ENCODE peak calls at places on chromosome 9, in nine cellular contexts. One of them, this sample, is unnamed.
A peak's percentile ranks its signal among the peaks of the same experiment; 100 is the strongest.

GRCh38 chr9:131762356-131762932 is 22.6 kb upstream of the RAPGEF1 start:
- DNase-seq in posterior cingulate gyrus: peak; percentile 73
- DNase-seq in psoas muscle: peak; percentile 87
- DNase-seq in sigmoid colon: peak; percentile 82
- DNase-seq in ureter: peak; percentile 70
- DNase-seq in H7: peak; percentile 98
- DNase-seq in MM.1S: peak; percentile 54
- DNase-seq in NCI-H1105: peak; percentile 61
- DNase-seq in foreskin fibroblast: peak; percentile 28
- DNase-seq in this sample: peak; percentile 91

GRCh38 chr9:125732562-125732961 is 14.6 kb upstream of the PBX3 start:
- DNase-seq in MM.1S: no peak
- DNase-seq in ureter: no peak
- DNase-seq in foreskin fibroblast: no peak
- DNase-seq in psoas muscle: no peak
- DNase-seq in NCI-H1105: no peak
- DNase-seq in posterior cingulate gyrus: no peak
- DNase-seq in H7: peak; percentile 46
- DNase-seq in sigmoid colon: no peak
- DNase-seq in this sample: no peak

GRCh38 chr9:106878943-106879916 is 16.3 kb downstream of the ZNF462 start:
- DNase-seq in psoas muscle: peak; percentile 76
- DNase-seq in foreskin fibroblast: peak; percentile 96
- DNase-seq in posterior cingulate gyrus: peak; percentile 61
- DNase-seq in NCI-H1105: no peak
- DNase-seq in ureter: peak; percentile 70
- DNase-seq in sigmoid colon: peak; percentile 94
- DNase-seq in H7: no peak
- DNase-seq in MM.1S: no peak
- DNase-seq in this sample: no peak

GRCh38 chr9:93954436-93955355 is at the start of gene BARX1:
- DNase-seq in H7: peak; percentile 87
- DNase-seq in NCI-H1105: no peak
- DNase-seq in ureter: no peak
- DNase-seq in MM.1S: no peak
- DNase-seq in sigmoid colon: peak; percentile 50
- DNase-seq in psoas muscle: no peak
- DNase-seq in posterior cingulate gyrus: no peak
- DNase-seq in foreskin fibroblast: no peak
- DNase-seq in this sample: peak; percentile 38

GRCh38 chr9:69223605-69224004 is 49.5 kb downstream of the TJP2 start:
- DNase-seq in MM.1S: no peak
- DNase-seq in sigmoid colon: no peak
- DNase-seq in psoas muscle: no peak
- DNase-seq in H7: peak; percentile 76
- DNase-seq in ureter: no peak
- DNase-seq in posterior cingulate gyrus: no peak
- DNase-seq in NCI-H1105: peak; percentile 12
- DNase-seq in foreskin fibroblast: peak; percentile 53
- DNase-seq in this sample: peak; percentile 69

GRCh38 chr9:111876179-111876578 is 20.4 kb upstream of the UGCG start:
- DNase-seq in psoas muscle: no peak
- DNase-seq in H7: no peak
- DNase-seq in sigmoid colon: no peak
- DNase-seq in NCI-H1105: no peak
- DNase-seq in foreskin fibroblast: no peak
- DNase-seq in MM.1S: no peak
- DNase-seq in ureter: no peak
- DNase-seq in posterior cingulate gyrus: no peak
- DNase-seq in this sample: no peak

GRCh38 chr9:114284316-114285060 is 38.4 kb upstream of the ORM1 start:
- DNase-seq in psoas muscle: peak; percentile 34
- DNase-seq in foreskin fibroblast: no peak
- DNase-seq in MM.1S: no peak
- DNase-seq in ureter: no peak
- DNase-seq in sigmoid colon: peak; percentile 49
- DNase-seq in H7: no peak
- DNase-seq in NCI-H1105: no peak
- DNase-seq in posterior cingulate gyrus: peak; percentile 14
- DNase-seq in this sample: no peak

GRCh38 chr9:126239515-126239914 is 87.1 kb upstream of the MVB12B start:
- DNase-seq in NCI-H1105: no peak
- DNase-seq in ureter: no peak
- DNase-seq in sigmoid colon: no peak
- DNase-seq in foreskin fibroblast: no peak
- DNase-seq in psoas muscle: no peak
- DNase-seq in posterior cingulate gyrus: no peak
- DNase-seq in H7: no peak
- DNase-seq in MM.1S: no peak
- DNase-seq in this sample: no peak

GRCh38 chr9:89605181-89606048 is 603 bp downstream of the GADD45G start:
- DNase-seq in posterior cingulate gyrus: peak; percentile 67
- DNase-seq in NCI-H1105: peak; percentile 28
- DNase-seq in sigmoid colon: peak; percentile 87
- DNase-seq in foreskin fibroblast: no peak
- DNase-seq in ureter: peak; percentile 74
- DNase-seq in MM.1S: peak; percentile 35
- DNase-seq in psoas muscle: peak; percentile 78
- DNase-seq in H7: peak; percentile 84
- DNase-seq in this sample: peak; percentile 31

GRCh38 chr9:10062629-10063395 is 550.0 kb downstream of the PTPRD start:
- DNase-seq in NCI-H1105: no peak
- DNase-seq in sigmoid colon: no peak
- DNase-seq in ureter: no peak
- DNase-seq in H7: no peak
- DNase-seq in psoas muscle: no peak
- DNase-seq in MM.1S: no peak
- DNase-seq in posterior cingulate gyrus: no peak
- DNase-seq in foreskin fibroblast: no peak
- DNase-seq in this sample: no peak

GRCh38 chr9:130740218-130741023 is 46.8 kb downstream of the EXOSC2 start:
- DNase-seq in psoas muscle: no peak
- DNase-seq in ureter: no peak
- DNase-seq in MM.1S: no peak
- DNase-seq in posterior cingulate gyrus: no peak
- DNase-seq in H7: no peak
- DNase-seq in foreskin fibroblast: no peak
- DNase-seq in sigmoid colon: no peak
- DNase-seq in NCI-H1105: no peak
- DNase-seq in this sample: no peak

GRCh38 chr9:121599186-121599871 is 52.1 kb upstream of the DAB2IP start:
- DNase-seq in MM.1S: no peak
- DNase-seq in psoas muscle: peak; percentile 93
- DNase-seq in posterior cingulate gyrus: peak; percentile 47
- DNase-seq in sigmoid colon: peak; percentile 90
- DNase-seq in NCI-H1105: peak; percentile 42
- DNase-seq in H7: peak; percentile 99
- DNase-seq in foreskin fibroblast: no peak
- DNase-seq in ureter: peak; percentile 80
- DNase-seq in this sample: peak; percentile 78

GRCh38 chr9:108865037-108865436 is 3.0 kb downstream of the ACTL7A start:
- DNase-seq in NCI-H1105: no peak
- DNase-seq in posterior cingulate gyrus: no peak
- DNase-seq in MM.1S: no peak
- DNase-seq in ureter: no peak
- DNase-seq in H7: no peak
- DNase-seq in foreskin fibroblast: no peak
- DNase-seq in sigmoid colon: no peak
- DNase-seq in psoas muscle: no peak
- DNase-seq in this sample: no peak

GRCh38 chr9:34993502-34994428 is 4.2 kb downstream of the DNAJB5 start:
- DNase-seq in ureter: peak; percentile 86
- DNase-seq in NCI-H1105: no peak
- DNase-seq in sigmoid colon: peak; percentile 92
- DNase-seq in psoas muscle: peak; percentile 95
- DNase-seq in posterior cingulate gyrus: no peak
- DNase-seq in H7: peak; percentile 76
- DNase-seq in foreskin fibroblast: no peak
- DNase-seq in MM.1S: no peak
- DNase-seq in this sample: no peak

GRCh38 chr9:111621895-111622480 is 9.1 kb upstream of the DNAJC25 start:
- DNase-seq in ureter: no peak
- DNase-seq in NCI-H1105: no peak
- DNase-seq in H7: peak; percentile 69
- DNase-seq in sigmoid colon: no peak
- DNase-seq in foreskin fibroblast: peak; percentile 39
- DNase-seq in posterior cingulate gyrus: no peak
- DNase-seq in psoas muscle: no peak
- DNase-seq in MM.1S: peak; percentile 49
- DNase-seq in this sample: peak; percentile 31

GRCh38 chr9:93813221-93813620 is 141.9 kb downstream of the BARX1 start:
- DNase-seq in psoas muscle: no peak
- DNase-seq in posterior cingulate gyrus: no peak
- DNase-seq in H7: peak; percentile 8
- DNase-seq in sigmoid colon: no peak
- DNase-seq in ureter: no peak
- DNase-seq in foreskin fibroblast: no peak
- DNase-seq in MM.1S: no peak
- DNase-seq in NCI-H1105: no peak
- DNase-seq in this sample: no peak

GRCh38 chr9:13688990-13689600 is 409.6 kb upstream of the MPDZ start:
- DNase-seq in ureter: no peak
- DNase-seq in foreskin fibroblast: no peak
- DNase-seq in posterior cingulate gyrus: no peak
- DNase-seq in sigmoid colon: no peak
- DNase-seq in MM.1S: no peak
- DNase-seq in NCI-H1105: no peak
- DNase-seq in psoas muscle: no peak
- DNase-seq in H7: peak; percentile 7
- DNase-seq in this sample: no peak

GRCh38 chr9:72158680-72159079 is 9.4 kb downstream of the GDA start:
- DNase-seq in sigmoid colon: no peak
- DNase-seq in psoas muscle: no peak
- DNase-seq in ureter: no peak
- DNase-seq in MM.1S: no peak
- DNase-seq in H7: no peak
- DNase-seq in foreskin fibroblast: no peak
- DNase-seq in NCI-H1105: no peak
- DNase-seq in posterior cingulate gyrus: no peak
- DNase-seq in this sample: no peak

GRCh38 chr9:125137200-125137599 is 6.1 kb downstream of the SCAI start:
- DNase-seq in MM.1S: no peak
- DNase-seq in sigmoid colon: no peak
- DNase-seq in psoas muscle: no peak
- DNase-seq in foreskin fibroblast: peak; percentile 38
- DNase-seq in ureter: no peak
- DNase-seq in posterior cingulate gyrus: no peak
- DNase-seq in H7: no peak
- DNase-seq in NCI-H1105: no peak
- DNase-seq in this sample: no peak

GRCh38 chr9:92983984-92984589 is 36.8 kb downstream of the FGD3 start:
- DNase-seq in sigmoid colon: no peak
- DNase-seq in foreskin fibroblast: no peak
- DNase-seq in MM.1S: no peak
- DNase-seq in H7: no peak
- DNase-seq in NCI-H1105: no peak
- DNase-seq in psoas muscle: no peak
- DNase-seq in posterior cingulate gyrus: no peak
- DNase-seq in ureter: no peak
- DNase-seq in this sample: no peak

GRCh38 chr9:114117996-114118830 is 19.1 kb upstream of the KIF12 start:
- DNase-seq in H7: peak; percentile 59
- DNase-seq in ureter: no peak
- DNase-seq in sigmoid colon: no peak
- DNase-seq in posterior cingulate gyrus: no peak
- DNase-seq in MM.1S: no peak
- DNase-seq in NCI-H1105: no peak
- DNase-seq in psoas muscle: no peak
- DNase-seq in foreskin fibroblast: no peak
- DNase-seq in this sample: no peak

GRCh38 chr9:132193227-132194110 is 31.6 kb downstream of the NTNG2 start:
- DNase-seq in MM.1S: no peak
- DNase-seq in foreskin fibroblast: no peak
- DNase-seq in psoas muscle: no peak
- DNase-seq in NCI-H1105: no peak
- DNase-seq in sigmoid colon: no peak
- DNase-seq in posterior cingulate gyrus: no peak
- DNase-seq in ureter: no peak
- DNase-seq in H7: no peak
- DNase-seq in this sample: no peak

GRCh38 chr9:116550728-116551436 is 136.2 kb upstream of the TRIM32 start:
- DNase-seq in ureter: no peak
- DNase-seq in sigmoid colon: no peak
- DNase-seq in foreskin fibroblast: peak; percentile 69
- DNase-seq in posterior cingulate gyrus: no peak
- DNase-seq in psoas muscle: no peak
- DNase-seq in NCI-H1105: no peak
- DNase-seq in MM.1S: no peak
- DNase-seq in H7: no peak
- DNase-seq in this sample: no peak

GRCh38 chr9:126421567-126422428 is 95.2 kb downstream of the MVB12B start:
- DNase-seq in H7: peak; percentile 72
- DNase-seq in psoas muscle: no peak
- DNase-seq in ureter: no peak
- DNase-seq in foreskin fibroblast: no peak
- DNase-seq in MM.1S: no peak
- DNase-seq in NCI-H1105: no peak
- DNase-seq in sigmoid colon: no peak
- DNase-seq in posterior cingulate gyrus: no peak
- DNase-seq in this sample: no peak

GRCh38 chr9:129406278-129407225 is 214.3 kb downstream of the C9orf50 start:
- DNase-seq in MM.1S: no peak
- DNase-seq in ureter: peak; percentile 83
- DNase-seq in H7: peak; percentile 73
- DNase-seq in psoas muscle: peak; percentile 58
- DNase-seq in foreskin fibroblast: no peak
- DNase-seq in sigmoid colon: no peak
- DNase-seq in NCI-H1105: no peak
- DNase-seq in posterior cingulate gyrus: no peak
- DNase-seq in this sample: no peak

GRCh38 chr9:16708638-16709435 is 161.6 kb downstream of the BNC2 start:
- DNase-seq in posterior cingulate gyrus: no peak
- DNase-seq in H7: peak; percentile 66
- DNase-seq in ureter: no peak
- DNase-seq in NCI-H1105: no peak
- DNase-seq in foreskin fibroblast: no peak
- DNase-seq in MM.1S: no peak
- DNase-seq in sigmoid colon: no peak
- DNase-seq in psoas muscle: no peak
- DNase-seq in this sample: no peak